ENCODE peak calls at places on chromosomes 12 and 14, in eight cellular contexts. One of them, this sample, is unnamed.

GRCh38 chr12:92369643-92370042 is 224.0 kb upstream of the BTG1 start:
- DNase-seq in astrocyte of the spinal cord: peak; percentile 38
- DNase-seq in neural crest cell: no peak
- DNase-seq in IMR-90: no peak
- DNase-seq in MM.1S: no peak
- DNase-seq in Calu3: no peak
- DNase-seq in nephron progenitor cell: no peak
- DNase-seq in WTC11: no peak
- DNase-seq in this sample: no peak

GRCh38 chr12:113292091-113292490 is 42.8 kb downstream of the SLC8B1 start:
- DNase-seq in nephron progenitor cell: no peak
- DNase-seq in IMR-90: peak; percentile 76
- DNase-seq in Calu3: no peak
- DNase-seq in MM.1S: no peak
- DNase-seq in WTC11: no peak
- DNase-seq in astrocyte of the spinal cord: peak; percentile 34
- DNase-seq in neural crest cell: no peak
- DNase-seq in this sample: no peak

GRCh38 chr14:29030121-29030520 is 263.5 kb downstream of the FOXG1 start:
- DNase-seq in nephron progenitor cell: no peak
- DNase-seq in MM.1S: no peak
- DNase-seq in Calu3: no peak
- DNase-seq in IMR-90: peak; percentile 59
- DNase-seq in neural crest cell: no peak
- DNase-seq in astrocyte of the spinal cord: no peak
- DNase-seq in WTC11: no peak
- DNase-seq in this sample: no peak

GRCh38 chr14:99072956-99073355 is 199.0 kb downstream of the BCL11B start:
- DNase-seq in MM.1S: no peak
- DNase-seq in astrocyte of the spinal cord: no peak
- DNase-seq in Calu3: no peak
- DNase-seq in nephron progenitor cell: no peak
- DNase-seq in neural crest cell: no peak
- DNase-seq in IMR-90: no peak
- DNase-seq in WTC11: no peak
- DNase-seq in this sample: no peak

GRCh38 chr12:124567035-124567672 is at the start of gene NCOR2:
- DNase-seq in Calu3: peak; percentile 28
- DNase-seq in astrocyte of the spinal cord: no peak
- DNase-seq in IMR-90: no peak
- DNase-seq in neural crest cell: peak; percentile 39
- DNase-seq in nephron progenitor cell: peak; percentile 58
- DNase-seq in WTC11: no peak
- DNase-seq in MM.1S: peak; percentile 29
- DNase-seq in this sample: no peak

GRCh38 chr14:69376439-69376838 is 21.7 kb downstream of the ERH start:
- DNase-seq in astrocyte of the spinal cord: peak; percentile 14
- DNase-seq in MM.1S: no peak
- DNase-seq in Calu3: no peak
- DNase-seq in neural crest cell: no peak
- DNase-seq in WTC11: no peak
- DNase-seq in nephron progenitor cell: no peak
- DNase-seq in IMR-90: peak; percentile 77
- DNase-seq in this sample: no peak

GRCh38 chr12:2284857-2285256 is 232.1 kb downstream of the CACNA1C start:
- DNase-seq in Calu3: peak; percentile 78
- DNase-seq in IMR-90: peak; percentile 73
- DNase-seq in nephron progenitor cell: peak; percentile 79
- DNase-seq in astrocyte of the spinal cord: peak; percentile 86
- DNase-seq in WTC11: peak; percentile 89
- DNase-seq in MM.1S: peak; percentile 38
- DNase-seq in neural crest cell: peak; percentile 69
- DNase-seq in this sample: peak; percentile 83

GRCh38 chr14:101035466-101036225 is 132.1 kb upstream of the RTL1 start:
- DNase-seq in WTC11: no peak
- DNase-seq in MM.1S: no peak
- DNase-seq in Calu3: no peak
- DNase-seq in nephron progenitor cell: no peak
- DNase-seq in IMR-90: no peak
- DNase-seq in astrocyte of the spinal cord: no peak
- DNase-seq in neural crest cell: no peak
- DNase-seq in this sample: no peak

GRCh38 chr12:52148541-52149181 is 43.2 kb downstream of the KRT80 start:
- DNase-seq in Calu3: peak; percentile 94
- DNase-seq in MM.1S: no peak
- DNase-seq in nephron progenitor cell: no peak
- DNase-seq in IMR-90: no peak
- DNase-seq in astrocyte of the spinal cord: no peak
- DNase-seq in neural crest cell: no peak
- DNase-seq in WTC11: no peak
- DNase-seq in this sample: no peak

GRCh38 chr12:104370989-104371870 is 67.7 kb downstream of the EID3 start:
- DNase-seq in neural crest cell: no peak
- DNase-seq in WTC11: peak; percentile 17
- DNase-seq in MM.1S: no peak
- DNase-seq in IMR-90: peak; percentile 57
- DNase-seq in Calu3: peak; percentile 74
- DNase-seq in nephron progenitor cell: no peak
- DNase-seq in astrocyte of the spinal cord: peak; percentile 49
- DNase-seq in this sample: peak; percentile 12

GRCh38 chr14:92323031-92323915 is at the start of gene SLC24A4:
- DNase-seq in IMR-90: no peak
- DNase-seq in Calu3: no peak
- DNase-seq in neural crest cell: no peak
- DNase-seq in MM.1S: no peak
- DNase-seq in WTC11: peak; percentile 56
- DNase-seq in astrocyte of the spinal cord: no peak
- DNase-seq in nephron progenitor cell: peak; percentile 60
- DNase-seq in this sample: peak; percentile 31

GRCh38 chr14:69346710-69347109 is 51.4 kb downstream of the ERH start:
- DNase-seq in IMR-90: no peak
- DNase-seq in neural crest cell: peak; percentile 57
- DNase-seq in MM.1S: no peak
- DNase-seq in nephron progenitor cell: peak; percentile 75
- DNase-seq in Calu3: peak; percentile 70
- DNase-seq in astrocyte of the spinal cord: no peak
- DNase-seq in WTC11: peak; percentile 91
- DNase-seq in this sample: peak; percentile 81

GRCh38 chr14:68941820-68942219 is 37.3 kb downstream of the ACTN1 start:
- DNase-seq in IMR-90: peak; percentile 90
- DNase-seq in astrocyte of the spinal cord: peak; percentile 93
- DNase-seq in nephron progenitor cell: no peak
- DNase-seq in neural crest cell: no peak
- DNase-seq in WTC11: peak; percentile 78
- DNase-seq in Calu3: peak; percentile 84
- DNase-seq in MM.1S: no peak
- DNase-seq in this sample: peak; percentile 54

GRCh38 chr12:104928036-104928770 is 29.9 kb downstream of the SLC41A2 start:
- DNase-seq in WTC11: no peak
- DNase-seq in Calu3: no peak
- DNase-seq in MM.1S: no peak
- DNase-seq in neural crest cell: no peak
- DNase-seq in astrocyte of the spinal cord: no peak
- DNase-seq in IMR-90: no peak
- DNase-seq in nephron progenitor cell: no peak
- DNase-seq in this sample: no peak

GRCh38 chr14:94545131-94545841 is 16.0 kb upstream of the SERPINA4 start:
- DNase-seq in neural crest cell: no peak
- DNase-seq in nephron progenitor cell: no peak
- DNase-seq in MM.1S: no peak
- DNase-seq in WTC11: no peak
- DNase-seq in astrocyte of the spinal cord: peak; percentile 85
- DNase-seq in IMR-90: no peak
- DNase-seq in Calu3: no peak
- DNase-seq in this sample: no peak

GRCh38 chr12:71551529-71551928 is 111.9 kb downstream of the LGR5 start:
- DNase-seq in nephron progenitor cell: no peak
- DNase-seq in IMR-90: peak; percentile 15
- DNase-seq in astrocyte of the spinal cord: peak; percentile 20
- DNase-seq in Calu3: no peak
- DNase-seq in WTC11: no peak
- DNase-seq in MM.1S: no peak
- DNase-seq in neural crest cell: no peak
- DNase-seq in this sample: no peak

GRCh38 chr12:53122961-53123468 is 19.7 kb downstream of the SOAT2 start:
- DNase-seq in WTC11: no peak
- DNase-seq in astrocyte of the spinal cord: no peak
- DNase-seq in IMR-90: peak; percentile 35
- DNase-seq in nephron progenitor cell: no peak
- DNase-seq in Calu3: no peak
- DNase-seq in MM.1S: no peak
- DNase-seq in neural crest cell: no peak
- DNase-seq in this sample: no peak

DNA sequence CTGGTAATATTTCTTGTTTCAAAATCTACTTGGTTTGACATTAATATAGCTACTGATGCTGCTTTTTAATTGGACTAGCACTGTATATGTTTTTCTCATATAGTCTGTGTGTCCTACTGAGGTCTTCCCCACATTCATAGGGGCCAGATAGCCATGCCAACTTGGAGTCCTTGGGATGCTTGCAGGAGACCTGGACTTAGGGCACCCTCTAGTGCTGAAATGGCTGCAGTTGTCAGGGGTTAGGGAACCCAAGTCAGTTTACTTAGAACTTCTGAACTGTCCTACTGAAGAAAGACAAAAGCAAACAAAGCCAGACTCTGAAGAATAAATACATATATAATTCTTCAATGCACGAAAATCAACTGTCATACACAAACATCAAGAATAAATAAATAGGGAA is 279.9 kb upstream of the SYT1 start:
- DNase-seq in astrocyte of the spinal cord: peak; percentile 11
- DNase-seq in WTC11: peak; percentile 70
- DNase-seq in nephron progenitor cell: no peak
- DNase-seq in neural crest cell: no peak
- DNase-seq in MM.1S: peak; percentile 54
- DNase-seq in IMR-90: peak; percentile 6
- DNase-seq in Calu3: peak; percentile 43
- DNase-seq in this sample: peak; percentile 47
- TF ChIP-seq CTCF in astrocyte of the spinal cord: no peak
- TF ChIP-seq CTCF in WTC11: peak; percentile 39
- TF ChIP-seq CTCF in nephron progenitor cell: peak; percentile 7
- TF ChIP-seq CTCF in neural crest cell: peak; percentile 48
- TF ChIP-seq CTCF in MM.1S: peak; percentile 78
- TF ChIP-seq CTCF in IMR-90: peak; percentile 13
- TF ChIP-seq CTCF in Calu3: peak; percentile 50
- TF ChIP-seq CTCF in this sample: peak; percentile 25

DNA sequence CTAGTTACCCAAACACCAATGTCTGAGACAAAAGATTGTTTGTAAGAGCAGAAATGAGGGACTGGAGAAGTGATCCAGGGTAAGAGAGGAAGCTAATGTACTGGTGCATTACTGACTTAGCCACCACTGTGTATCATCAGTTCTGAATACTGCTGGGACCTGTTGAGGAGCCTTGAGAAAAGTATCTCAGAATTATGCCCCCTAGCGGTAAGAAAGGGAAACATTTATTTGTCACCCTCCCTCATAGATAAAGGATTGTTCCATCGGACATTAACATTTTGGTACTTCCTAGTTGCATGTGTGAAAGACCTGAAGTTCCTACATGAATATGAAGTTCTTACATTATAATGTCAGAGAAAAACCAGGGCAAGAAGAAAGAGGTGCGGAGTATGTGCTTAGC is 612.5 kb downstream of the FSCB start:
- DNase-seq in WTC11: no peak
- DNase-seq in nephron progenitor cell: no peak
- DNase-seq in neural crest cell: no peak
- DNase-seq in IMR-90: peak; percentile 0
- DNase-seq in astrocyte of the spinal cord: no peak
- DNase-seq in Calu3: no peak
- DNase-seq in MM.1S: peak; percentile 7
- DNase-seq in this sample: no peak
- TF ChIP-seq CTCF in WTC11: peak; percentile 56
- TF ChIP-seq CTCF in nephron progenitor cell: peak; percentile 50
- TF ChIP-seq CTCF in neural crest cell: peak; percentile 68
- TF ChIP-seq CTCF in IMR-90: peak; percentile 21
- TF ChIP-seq CTCF in astrocyte of the spinal cord: peak; percentile 32
- TF ChIP-seq CTCF in Calu3: no peak
- TF ChIP-seq CTCF in MM.1S: peak; percentile 42
- TF ChIP-seq CTCF in this sample: peak; percentile 96

GRCh38 chr14:63492391-63492790 is 50.8 kb downstream of the PPP2R5E start:
- DNase-seq in nephron progenitor cell: no peak
- DNase-seq in IMR-90: peak; percentile 80
- DNase-seq in Calu3: no peak
- DNase-seq in WTC11: no peak
- DNase-seq in MM.1S: no peak
- DNase-seq in neural crest cell: no peak
- DNase-seq in astrocyte of the spinal cord: peak; percentile 48
- DNase-seq in this sample: no peak

GRCh38 chr14:63486729-63487128 is 56.4 kb downstream of the PPP2R5E start:
- DNase-seq in Calu3: no peak
- DNase-seq in WTC11: no peak
- DNase-seq in astrocyte of the spinal cord: no peak
- DNase-seq in MM.1S: no peak
- DNase-seq in nephron progenitor cell: no peak
- DNase-seq in IMR-90: no peak
- DNase-seq in neural crest cell: no peak
- DNase-seq in this sample: no peak

GRCh38 chr14:63493246-63493645 is 49.9 kb downstream of the PPP2R5E start:
- DNase-seq in neural crest cell: no peak
- DNase-seq in IMR-90: peak; percentile 33
- DNase-seq in nephron progenitor cell: peak; percentile 12
- DNase-seq in MM.1S: no peak
- DNase-seq in astrocyte of the spinal cord: no peak
- DNase-seq in WTC11: no peak
- DNase-seq in Calu3: no peak
- DNase-seq in this sample: no peak

GRCh38 chr14:63483315-63483714 is 59.9 kb downstream of the PPP2R5E start:
- DNase-seq in Calu3: no peak
- DNase-seq in MM.1S: no peak
- DNase-seq in WTC11: no peak
- DNase-seq in astrocyte of the spinal cord: no peak
- DNase-seq in IMR-90: no peak
- DNase-seq in nephron progenitor cell: no peak
- DNase-seq in neural crest cell: no peak
- DNase-seq in this sample: no peak

DNA sequence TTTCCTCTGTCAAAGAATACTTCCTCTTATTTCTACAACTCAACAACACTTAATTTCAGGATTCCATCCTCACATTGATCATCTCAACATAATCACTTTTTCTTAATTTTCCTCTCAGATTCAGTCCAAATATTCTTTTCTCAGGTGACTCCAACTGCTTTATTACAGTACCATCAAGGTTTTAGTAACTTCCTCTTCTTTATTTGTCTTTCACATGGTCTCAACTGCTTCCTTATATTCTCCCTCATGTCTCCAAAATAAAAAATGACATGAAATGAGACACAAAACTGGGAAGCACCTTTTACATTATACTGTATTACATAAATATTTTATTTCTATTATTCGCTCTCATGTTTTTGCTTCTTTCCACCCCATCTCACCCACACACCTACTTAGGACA is 55.5 kb downstream of the PPP2R5E start:
- DNase-seq in neural crest cell: no peak
- DNase-seq in MM.1S: no peak
- DNase-seq in nephron progenitor cell: no peak
- DNase-seq in astrocyte of the spinal cord: no peak
- DNase-seq in IMR-90: no peak
- DNase-seq in WTC11: no peak
- DNase-seq in Calu3: no peak
- DNase-seq in this sample: no peak
- TF ChIP-seq CTCF in neural crest cell: no peak
- TF ChIP-seq CTCF in MM.1S: no peak
- TF ChIP-seq CTCF in nephron progenitor cell: no peak
- TF ChIP-seq CTCF in astrocyte of the spinal cord: no peak
- TF ChIP-seq CTCF in IMR-90: no peak
- TF ChIP-seq CTCF in WTC11: no peak
- TF ChIP-seq CTCF in Calu3: no peak
- TF ChIP-seq CTCF in this sample: no peak

GRCh38 chr12:95859344-95859816 is 628 bp downstream of the SNRPF start:
- DNase-seq in astrocyte of the spinal cord: peak; percentile 39
- DNase-seq in WTC11: no peak
- DNase-seq in IMR-90: peak; percentile 31
- DNase-seq in nephron progenitor cell: no peak
- DNase-seq in Calu3: no peak
- DNase-seq in neural crest cell: no peak
- DNase-seq in MM.1S: no peak
- DNase-seq in this sample: no peak
- TF ChIP-seq CTCF in astrocyte of the spinal cord: no peak
- TF ChIP-seq CTCF in WTC11: no peak
- TF ChIP-seq CTCF in IMR-90: no peak
- TF ChIP-seq CTCF in nephron progenitor cell: no peak
- TF ChIP-seq CTCF in Calu3: no peak
- TF ChIP-seq CTCF in neural crest cell: no peak
- TF ChIP-seq CTCF in MM.1S: no peak
- TF ChIP-seq CTCF in this sample: no peak

This sample was measured in endothelial cell.